ENCODE peak calls at places on chromosomes 13 and 19, in four cellular contexts. One of them, this sample, is unnamed. For H3K27me3 and H3K4me1, the result is how much of the 10 kb centered on the place peaks cover.

GRCh38 chr19:52138614-52139290 is 986 bp downstream of the ZNF616 start:
- DNase-seq in sigmoid colon: no peak
- DNase-seq in lung: no peak
- DNase-seq in astrocyte: peak
- DNase-seq in this sample: peak

GRCh38 chr19:5947435-5947834 is 30.5 kb downstream of the RANBP3 start:
- DNase-seq in astrocyte: peak
- DNase-seq in sigmoid colon: peak
- DNase-seq in lung: peak
- DNase-seq in this sample: no peak

GRCh38 chr19:17703823-17704463 is 15.3 kb upstream of the MAP1S start:
- DNase-seq in lung: no peak
- DNase-seq in sigmoid colon: no peak
- DNase-seq in astrocyte: peak
- DNase-seq in this sample: peak

GRCh38 chr13:110127986-110128511 is 178.9 kb downstream of the COL4A1 start:
- DNase-seq in sigmoid colon: no peak
- DNase-seq in astrocyte: peak
- DNase-seq in lung: peak
- DNase-seq in this sample: no peak

GRCh38 chr13:108795841-108796240 is 166.4 kb downstream of the MYO16 start:
- DNase-seq in astrocyte: no peak
- DNase-seq in lung: no peak
- DNase-seq in sigmoid colon: no peak
- DNase-seq in this sample: no peak

GRCh38 chr13:88526186-88526852 is 855.1 kb downstream of the SLITRK5 start:
- DNase-seq in lung: no peak
- DNase-seq in astrocyte: no peak
- DNase-seq in sigmoid colon: no peak
- DNase-seq in this sample: peak

GRCh38 chr13:37701972-37702371 is 103.4 kb upstream of the POSTN start:
- DNase-seq in sigmoid colon: no peak
- DNase-seq in astrocyte: peak
- DNase-seq in lung: no peak
- DNase-seq in this sample: peak

GRCh38 chr13:79525458-79525857 is 44.5 kb downstream of the NDFIP2 start:
- DNase-seq in sigmoid colon: no peak
- DNase-seq in astrocyte: no peak
- DNase-seq in lung: no peak
- DNase-seq in this sample: no peak

GRCh38 chr13:22945321-22946226 is 235.2 kb upstream of the SGCG start:
- DNase-seq in sigmoid colon: no peak
- DNase-seq in lung: peak
- DNase-seq in astrocyte: no peak
- DNase-seq in this sample: no peak

GRCh38 chr13:34025746-34026145 is 207.8 kb downstream of the RFC3 start:
- DNase-seq in lung: no peak
- DNase-seq in sigmoid colon: no peak
- DNase-seq in astrocyte: peak
- DNase-seq in this sample: no peak

GRCh38 chr13:110354715-110355473 is 47.8 kb downstream of the COL4A2 start:
- DNase-seq in astrocyte: no peak
- DNase-seq in lung: no peak
- DNase-seq in sigmoid colon: no peak
- DNase-seq in this sample: no peak

GRCh38 chr19:29806098-29806866 is 5.5 kb upstream of the CCNE1 start:
- DNase-seq in astrocyte: peak
- DNase-seq in lung: no peak
- DNase-seq in sigmoid colon: peak
- DNase-seq in this sample: peak

GRCh38 chr19:14113762-14114414 is 3.7 kb downstream of the PRKACA start:
- DNase-seq in sigmoid colon: no peak
- DNase-seq in lung: peak
- DNase-seq in astrocyte: no peak
- DNase-seq in this sample: peak

GRCh38 chr19:35830986-35831385 is 18.3 kb upstream of the PRODH2 start:
- DNase-seq in astrocyte: no peak
- DNase-seq in sigmoid colon: no peak
- DNase-seq in lung: no peak
- DNase-seq in this sample: no peak

GRCh38 chr19:55264531-55264930 is 5.7 kb upstream of the PPP6R1 start:
- DNase-seq in sigmoid colon: no peak
- DNase-seq in astrocyte: no peak
- DNase-seq in lung: no peak
- DNase-seq in this sample: no peak

GRCh38 chr19:17376935-17377600 is at the start of gene PLVAP:
- DNase-seq in sigmoid colon: no peak
- DNase-seq in astrocyte: no peak
- DNase-seq in lung: no peak
- DNase-seq in this sample: no peak

GRCh38 chr13:25462301-25463125 is 90.7 kb downstream of the ATP8A2 start:
- DNase-seq in lung: no peak
- DNase-seq in astrocyte: no peak
- DNase-seq in sigmoid colon: no peak
- DNase-seq in this sample: no peak

GRCh38 chr19:35531291-35531690 is 2.0 kb upstream of the GAPDHS start:
- DNase-seq in astrocyte: no peak
- DNase-seq in sigmoid colon: no peak
- DNase-seq in lung: no peak
- DNase-seq in this sample: no peak

GRCh38 chr13:83878691-83879410 is 3.4 kb downstream of the SLITRK1 start:
- DNase-seq in astrocyte: no peak
- DNase-seq in lung: no peak
- DNase-seq in sigmoid colon: no peak
- DNase-seq in this sample: no peak

GRCh38 chr13:83877901-83878300 is 4.4 kb downstream of the SLITRK1 start:
- DNase-seq in astrocyte: no peak
- DNase-seq in sigmoid colon: no peak
- DNase-seq in lung: no peak
- DNase-seq in this sample: no peak

GRCh38 chr13:83879431-83880171 is 2.7 kb downstream of the SLITRK1 start:
- DNase-seq in sigmoid colon: no peak
- DNase-seq in lung: no peak
- DNase-seq in astrocyte: peak
- DNase-seq in this sample: no peak

GRCh38 chr13:83880275-83881027 is 1.8 kb downstream of the SLITRK1 start:
- DNase-seq in lung: no peak
- DNase-seq in sigmoid colon: no peak
- DNase-seq in astrocyte: no peak
- DNase-seq in this sample: no peak

DNA sequence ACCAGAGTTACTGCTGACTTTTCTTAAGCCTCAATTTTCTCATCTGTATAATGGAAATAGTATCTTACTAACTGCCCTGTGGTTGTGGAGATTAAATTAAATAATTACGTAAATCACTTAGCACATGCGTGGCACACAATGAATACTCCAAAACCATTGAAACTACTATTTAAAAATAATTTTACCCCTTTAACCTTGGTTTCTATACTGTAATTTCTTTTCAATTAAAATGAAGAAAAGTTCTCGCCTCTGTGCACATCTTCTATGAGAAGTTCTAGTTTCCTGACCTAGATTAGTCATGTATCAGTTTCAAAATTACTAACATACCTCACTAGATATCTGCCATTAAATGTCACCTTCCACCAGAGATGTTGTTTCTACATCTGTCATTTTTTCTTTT is 5.7 kb downstream of the SLITRK1 start:
- DNase-seq in lung: no peak
- DNase-seq in sigmoid colon: no peak
- DNase-seq in astrocyte: no peak
- DNase-seq in this sample: no peak
- H3K27me3 ChIP-seq in lung: under half
- H3K27me3 ChIP-seq in sigmoid colon: under half
- H3K27me3 ChIP-seq in astrocyte: under half
- H3K27me3 ChIP-seq in this sample: under half

DNA sequence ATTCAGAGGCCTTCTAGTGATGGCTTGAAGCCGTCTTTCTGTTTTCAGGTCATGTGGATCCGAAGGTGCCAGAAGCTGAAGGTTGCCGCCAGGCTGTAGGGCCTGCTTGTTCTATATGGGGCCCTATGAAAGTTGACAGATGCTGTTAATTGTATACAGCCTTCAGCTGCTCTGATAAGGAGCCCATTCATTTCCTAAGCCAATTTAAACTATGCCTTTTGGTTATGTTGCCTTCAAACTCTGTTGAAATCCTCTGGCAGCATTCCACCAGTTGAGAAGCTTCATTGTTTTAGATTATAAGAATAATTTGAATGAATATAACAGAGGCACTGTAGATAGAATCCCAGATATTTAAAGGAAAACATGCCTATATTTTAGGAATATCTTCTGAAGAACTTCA is 34.4 kb downstream of the RAP2A start:
- DNase-seq in astrocyte: no peak
- DNase-seq in lung: no peak
- DNase-seq in sigmoid colon: no peak
- DNase-seq in this sample: peak
- H3K4me3 ChIP-seq in astrocyte: no peak
- H3K4me3 ChIP-seq in lung: no peak
- H3K4me3 ChIP-seq in sigmoid colon: no peak
- H3K4me3 ChIP-seq in this sample: no peak

GRCh38 chr19:11141937-11142527 is 13.6 kb downstream of the SPC24 start:
- DNase-seq in lung: no peak
- DNase-seq in sigmoid colon: no peak
- DNase-seq in astrocyte: no peak
- DNase-seq in this sample: no peak
- H3K4me1 ChIP-seq in lung: under half
- H3K4me1 ChIP-seq in sigmoid colon: under half
- H3K4me1 ChIP-seq in astrocyte: under half
- H3K4me1 ChIP-seq in this sample: under half

GRCh38 chr19:10417598-10418280 is 2.6 kb upstream of the PDE4A start:
- DNase-seq in astrocyte: no peak
- DNase-seq in sigmoid colon: no peak
- DNase-seq in lung: no peak
- DNase-seq in this sample: no peak
- H3K27me3 ChIP-seq in astrocyte: under half
- H3K27me3 ChIP-seq in sigmoid colon: half or more
- H3K27me3 ChIP-seq in lung: under half
- H3K27me3 ChIP-seq in this sample: under half

GRCh38 chr13:106865706-106866288 is 297.9 kb upstream of the ARGLU1 start:
- DNase-seq in lung: no peak
- DNase-seq in astrocyte: no peak
- DNase-seq in sigmoid colon: no peak
- DNase-seq in this sample: no peak

GRCh38 chr13:106867249-106867648 is 299.3 kb upstream of the ARGLU1 start:
- DNase-seq in sigmoid colon: no peak
- DNase-seq in astrocyte: no peak
- DNase-seq in lung: no peak
- DNase-seq in this sample: no peak
- H3K4me3 ChIP-seq in sigmoid colon: no peak
- H3K4me3 ChIP-seq in astrocyte: peak
- H3K4me3 ChIP-seq in lung: no peak
- H3K4me3 ChIP-seq in this sample: no peak

GRCh38 chr19:54201172-54201701 is 579 bp downstream of the RPS9 start:
- DNase-seq in astrocyte: no peak
- DNase-seq in lung: no peak
- DNase-seq in sigmoid colon: no peak
- DNase-seq in this sample: no peak
- H3K4me1 ChIP-seq in astrocyte: under half
- H3K4me1 ChIP-seq in lung: under half
- H3K4me1 ChIP-seq in sigmoid colon: under half
- H3K4me1 ChIP-seq in this sample: under half

GRCh38 chr19:42560731-42561130 is 32.5 kb upstream of the CEACAM1 start:
- DNase-seq in astrocyte: no peak
- DNase-seq in lung: no peak
- DNase-seq in sigmoid colon: no peak
- DNase-seq in this sample: no peak
- H3K27me3 ChIP-seq in astrocyte: under half
- H3K27me3 ChIP-seq in lung: under half
- H3K27me3 ChIP-seq in sigmoid colon: under half
- H3K27me3 ChIP-seq in this sample: under half

GRCh38 chr19:50490991-50491472 is 14.4 kb upstream of the GARIN5A start:
- DNase-seq in lung: no peak
- DNase-seq in astrocyte: no peak
- DNase-seq in sigmoid colon: peak
- DNase-seq in this sample: peak
- H3K4me3 ChIP-seq in lung: no peak
- H3K4me3 ChIP-seq in astrocyte: no peak
- H3K4me3 ChIP-seq in sigmoid colon: no peak
- H3K4me3 ChIP-seq in this sample: peak